ENCODE peak calls at places on chromosomes 6 and 20, in nine cellular contexts. V is astrocyte of the cerebellum, D is endothelial cell, K is BE2C, Y is left lung, I is uterus, R is fibroblast of lung, X is WTC11, J is MM.1S. B is an unnamed sample.

GRCh38 chr6:145891126-145891525 is 73.0 kb downstream of the SHPRH start:
- DNase-seq in X (no peak), Y (no peak), I (no peak), K (no peak), D (no peak), R (peak), V (no peak), J (no peak), B (peak)

GRCh38 chr6:120826253-120826652 is 508.0 kb downstream of the TBC1D32 start:
- DNase-seq in X (peak), K (peak), V (no peak), J (peak), I (no peak), D (peak), R (no peak), Y (no peak), B (no peak)

GRCh38 chr6:7301702-7302101 is 11.3 kb downstream of the SSR1 start:
- DNase-seq in Y (no peak), K (no peak), I (no peak), X (no peak), J (no peak), R (no peak), D (no peak), V (no peak), B (no peak)

GRCh38 chr20:58992911-58993310 is 11.9 kb downstream of the NELFCD start:
- DNase-seq in J (no peak), D (no peak), Y (no peak), X (no peak), I (no peak), K (no peak), R (no peak), V (no peak), B (no peak)

GRCh38 chr6:21908117-21908848 is 314.7 kb downstream of the SOX4 start:
- DNase-seq in I (no peak), Y (no peak), J (no peak), V (no peak), X (no peak), D (no peak), K (no peak), R (no peak), B (no peak)

GRCh38 chr20:50409495-50409894 is 100.7 kb upstream of the PTPN1 start:
- DNase-seq in K (no peak), D (no peak), I (peak), X (no peak), Y (no peak), R (no peak), V (no peak), J (no peak), B (no peak)

GRCh38 chr6:40482532-40482931 is 104.6 kb downstream of the LRFN2 start:
- DNase-seq in V (no peak), R (no peak), Y (no peak), J (no peak), I (no peak), X (peak), D (no peak), K (no peak), B (no peak)

GRCh38 chr6:14742171-14742570 is 503.7 kb upstream of the JARID2 start:
- DNase-seq in X (no peak), I (no peak), Y (no peak), D (no peak), V (no peak), R (no peak), K (no peak), J (no peak), B (no peak)

GRCh38 chr6:94680672-94681212 is 896.6 kb upstream of the MANEA start:
- DNase-seq in K (no peak), D (no peak), I (no peak), J (no peak), Y (no peak), V (no peak), X (no peak), R (no peak), B (no peak)

DNA sequence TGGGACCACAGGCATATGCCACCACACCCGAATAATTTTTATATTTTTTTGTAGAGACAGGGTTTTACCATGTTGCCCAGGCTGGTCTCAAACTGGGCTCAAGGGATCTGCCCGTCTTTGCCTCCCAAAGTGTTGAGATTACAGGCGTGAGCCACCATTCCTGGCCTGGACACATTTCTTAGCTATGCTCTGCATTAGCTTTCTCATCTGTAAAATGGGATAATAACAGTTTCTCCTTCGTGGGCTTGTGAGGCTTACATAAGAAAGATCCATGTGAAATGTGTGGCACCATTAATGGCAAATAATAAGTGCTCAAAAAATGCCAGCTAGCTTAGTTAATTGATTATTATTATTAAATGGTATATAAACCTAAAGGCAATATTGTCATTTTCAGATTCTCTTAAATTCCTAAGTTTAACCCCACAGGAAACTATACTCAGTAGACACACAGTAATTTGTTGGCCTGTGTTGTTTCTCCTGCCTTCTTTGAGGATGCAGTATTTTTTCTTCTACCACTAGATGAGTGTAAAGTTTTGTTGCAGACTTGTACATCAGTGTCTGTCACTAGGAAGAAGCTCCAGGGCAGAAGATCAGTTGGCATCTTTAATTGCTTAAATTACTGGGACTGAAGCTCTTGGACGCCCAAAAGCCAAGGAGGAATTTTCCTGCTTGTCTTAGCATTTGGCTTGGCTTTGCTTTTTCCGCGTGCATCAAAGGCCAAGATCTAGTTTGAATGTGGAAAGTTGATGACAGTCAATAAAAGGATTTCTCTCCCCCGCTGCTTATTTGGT is 162.3 kb upstream of the ZNF217 start:
- DNase-seq in I (no peak), D (no peak), V (no peak), K (no peak), Y (no peak), X (no peak), J (no peak), R (no peak), B (no peak)
- TF ChIP-seq CTCF in I (no peak), D (no peak), V (no peak), K (no peak), Y (no peak), X (no peak), J (no peak), R (no peak), B (no peak)

GRCh38 chr6:159691133-159691962 is 1.7 kb downstream of the SOD2 start:
- DNase-seq in D (no peak), Y (no peak), I (peak), J (peak), K (no peak), R (peak), X (no peak), V (peak), B (peak)
- TF ChIP-seq CTCF in D (peak), Y (peak), I (peak), J (peak), K (peak), R (peak), X (no peak), V (peak), B (peak)

DNA sequence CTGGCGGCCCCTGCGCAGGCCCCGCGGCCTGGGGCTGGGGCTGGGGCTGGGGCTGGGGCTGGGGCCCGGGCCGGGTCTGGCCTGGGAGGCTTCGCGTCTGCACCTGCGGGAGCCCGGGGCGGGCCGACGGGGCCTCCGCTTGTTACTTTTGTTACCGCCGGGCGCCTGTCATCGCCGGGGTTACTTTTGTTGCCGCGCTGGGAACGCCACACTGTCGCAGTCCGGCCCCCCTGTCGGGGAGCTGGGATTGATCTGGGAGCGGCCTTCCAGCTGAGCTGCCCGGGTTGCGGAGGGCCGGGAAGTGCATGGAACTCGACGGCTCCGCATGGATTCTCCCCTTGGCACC is 703 bp downstream of the OGFR start:
- DNase-seq in V (no peak), K (peak), J (no peak), R (no peak), I (no peak), X (no peak), D (no peak), Y (no peak), B (no peak)
- TF ChIP-seq CTCF in V (no peak), K (peak), J (no peak), R (peak), I (no peak), X (no peak), D (no peak), Y (no peak), B (no peak)

DNA sequence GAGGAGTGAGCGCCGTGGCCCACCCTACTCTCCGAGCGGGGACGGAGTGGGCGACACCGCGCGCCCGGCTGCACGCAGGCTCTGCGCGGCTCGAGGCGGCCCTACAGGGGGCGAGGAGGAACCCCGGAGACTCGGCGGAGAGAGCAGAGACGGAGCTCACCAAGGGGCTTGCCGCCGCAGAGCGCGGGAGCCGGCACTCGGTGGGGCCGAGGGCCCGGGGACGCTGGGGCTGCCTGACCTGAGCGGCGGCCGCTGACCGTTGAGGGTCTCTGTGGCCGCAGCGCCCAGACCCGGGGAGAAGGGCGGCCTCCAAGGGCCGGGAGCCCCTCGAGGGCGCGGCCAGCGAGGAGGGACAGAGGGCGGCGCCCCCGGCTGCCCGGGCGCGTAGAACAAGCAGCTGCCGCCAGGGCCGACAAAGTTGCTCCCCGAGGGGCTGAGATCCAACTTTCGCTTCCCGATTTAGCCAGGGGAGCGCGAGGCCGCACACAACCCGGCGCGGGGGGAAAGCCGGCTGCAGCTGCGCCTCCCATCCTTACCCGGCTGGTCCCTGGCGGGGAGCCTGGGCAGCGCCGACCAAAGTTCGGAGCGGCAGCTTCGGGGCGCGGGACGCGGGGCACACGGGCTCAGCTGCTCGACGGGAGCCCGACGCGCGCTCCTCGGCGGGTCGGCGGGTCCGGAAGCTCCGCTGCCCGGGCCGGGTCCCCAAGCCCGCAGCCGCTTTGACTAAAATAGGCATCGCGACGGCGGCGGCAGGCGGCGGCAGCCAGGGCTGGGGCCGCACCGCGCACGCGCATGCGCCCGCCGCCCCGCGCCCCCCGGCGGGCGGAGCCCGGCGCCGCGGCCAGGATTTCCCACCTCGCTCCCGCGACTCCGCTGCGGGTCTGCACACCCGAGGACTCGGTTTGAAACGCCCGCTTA is 43.1 kb downstream of the POPDC3 start:
- DNase-seq in R (peak), D (peak), X (peak), Y (peak), V (peak), J (peak), I (peak), K (peak), B (peak)
- TF ChIP-seq CTCF in R (peak), D (no peak), X (no peak), Y (no peak), V (peak), J (peak), I (peak), K (peak), B (peak)

B was measured in AG09319.